ENCODE peak calls at places on chromosome 19, in six cellular contexts. R is stimulated activated CD4-positive, alpha-beta T cell treated with anti-CD3 and anti-CD28 coated beads, Interleukin-15, amount 100 ng/mL, for 1 hour; O is NCI-H1105 treated with DMSO at 0.1 percent for 48 hours; D is IMR-90; Z is hippocampal formation; I is activated CD8-positive, alpha-beta memory T cell treated with anti-CD3 and anti-CD28 coated beads, Interleukin-2, amount 10 ng/mL, durations not matched to agents 7 days and 5 days. L is an unnamed sample.
A peak's percentile ranks its signal among the peaks of the same experiment; 100 is the strongest.

GRCh38 chr19:18419195-18419698 is at the start of gene SSBP4:
- DNase-seq in R (peak; percentile 63), O (peak; percentile 50), D (peak; percentile 70), Z (peak; percentile 59), I (peak; percentile 79), L (peak; percentile 51)

GRCh38 chr19:6825076-6825774 is 52.7 kb downstream of the VAV1 start:
- DNase-seq in R (no peak), O (no peak), D (no peak), Z (no peak), I (no peak), L (no peak)

GRCh38 chr19:18562086-18562485 is 4.4 kb downstream of the KXD1 start:
- DNase-seq in R (no peak), O (no peak), D (no peak), Z (no peak), I (no peak), L (no peak)

GRCh38 chr19:55464669-55465068 is at the start of gene C19orf85:
- DNase-seq in R (no peak), O (no peak), D (no peak), Z (no peak), I (no peak), L (no peak)

GRCh38 chr19:511101-511841 is 4.0 kb downstream of the TPGS1 start:
- DNase-seq in R (peak; percentile 52), O (peak; percentile 99), D (peak; percentile 36), Z (no peak), I (peak; percentile 89), L (no peak)

GRCh38 chr19:3131168-3131567 is 4.7 kb upstream of the GNA15 start:
- DNase-seq in R (no peak), O (no peak), D (no peak), Z (no peak), I (no peak), L (no peak)

GRCh38 chr19:12669272-12670158 is 2.9 kb downstream of the WDR83 start:
- DNase-seq in R (peak; percentile 62), O (peak; percentile 82), D (peak; percentile 85), Z (peak; percentile 95), I (peak; percentile 84), L (peak; percentile 47)

GRCh38 chr19:29431332-29431731 is 94.5 kb upstream of the VSTM2B start:
- DNase-seq in R (no peak), O (no peak), D (no peak), Z (no peak), I (no peak), L (no peak)

GRCh38 chr19:4077800-4078683 is 11.3 kb upstream of the ZBTB7A start:
- DNase-seq in R (no peak), O (no peak), D (no peak), Z (no peak), I (peak; percentile 78), L (no peak)

GRCh38 chr19:16645140-16645539 is 14.8 kb downstream of the SMIM7 start:
- DNase-seq in R (no peak), O (no peak), D (no peak), Z (peak; percentile 81), I (no peak), L (no peak)

GRCh38 chr19:1967087-1967608 is 26.2 kb downstream of the CSNK1G2 start:
- DNase-seq in R (no peak), O (no peak), D (no peak), Z (no peak), I (peak; percentile 75), L (no peak)

GRCh38 chr19:34480971-34481821 is at the start of gene WTIP:
- DNase-seq in R (no peak), O (no peak), D (peak; percentile 88), Z (no peak), I (no peak), L (no peak)

GRCh38 chr19:50496189-50497029 is 14.6 kb downstream of the JOSD2 start:
- DNase-seq in R (no peak), O (no peak), D (no peak), Z (peak; percentile 93), I (no peak), L (no peak)

GRCh38 chr19:17209126-17210036 is 5.8 kb upstream of the USE1 start:
- DNase-seq in R (peak; percentile 23), O (no peak), D (peak; percentile 20), Z (no peak), I (peak; percentile 76), L (no peak)

GRCh38 chr19:39474139-39474620 is 6.5 kb upstream of the TIMM50 start:
- DNase-seq in R (peak; percentile 68), O (peak; percentile 23), D (peak; percentile 22), Z (no peak), I (peak; percentile 67), L (no peak)

GRCh38 chr19:1054102-1055027 is 12.6 kb upstream of the ARHGAP45 start:
- DNase-seq in R (no peak), O (no peak), D (no peak), Z (no peak), I (no peak), L (no peak)

GRCh38 chr19:55454787-55455243 is 6.6 kb downstream of the ISOC2 start:
- DNase-seq in R (peak; percentile 40), O (peak; percentile 19), D (peak; percentile 22), Z (peak; percentile 11), I (peak; percentile 68), L (no peak)

GRCh38 chr19:12913871-12914690 is 5.0 kb downstream of the SYCE2 start:
- DNase-seq in R (no peak), O (no peak), D (no peak), Z (peak; percentile 15), I (peak; percentile 84), L (no peak)

GRCh38 chr19:31107096-31107495 is 242.1 kb downstream of the TSHZ3 start:
- DNase-seq in R (no peak), O (no peak), D (no peak), Z (no peak), I (no peak), L (no peak)

GRCh38 chr19:41175825-41176734 is 16.9 kb upstream of the CYP2S1 start:
- DNase-seq in R (peak; percentile 5), O (no peak), D (peak; percentile 76), Z (no peak), I (no peak), L (no peak)

L was measured in GOT3.